ENCODE peak calls at places on chromosome 16, in five cellular contexts. M is activated T-helper 1 cell treated with anti-CD3 and anti-CD28 coated beads, Interleukin-12 subunit alpha, Interleukin-12 subunit beta, Interleukin-2, Interleukin-4 antibody, amounts not matched to agents 30 ng/mL and 10 ng/mL and 1 ng/mL, durations not matched to agents 14 hours and 24 hours and 36 hours; A is renal cortical epithelial cell; G is mesenchymal stem cell; E is adrenal gland. T is an unnamed sample.

GRCh38 chr16:30335598-30336474 is 19.3 kb downstream of the CD2BP2 start:
- DNase-seq in A (peak), E (no peak), G (no peak), M (no peak), T (no peak)

GRCh38 chr16:24070851-24071250 is 185.3 kb upstream of the CACNG3 start:
- DNase-seq in A (no peak), E (peak), G (no peak), M (peak), T (no peak)

GRCh38 chr16:80274576-80275191 is 266.1 kb upstream of the DYNLRB2 start:
- DNase-seq in G (no peak), M (no peak), A (peak), E (no peak), T (peak)

GRCh38 chr16:4290236-4290830 is 17.5 kb upstream of the TFAP4 start:
- DNase-seq in E (peak), G (peak), A (peak), M (no peak), T (peak)

GRCh38 chr16:61295311-61295710 is 740.9 kb downstream of the CDH8 start:
- DNase-seq in G (no peak), E (no peak), M (no peak), A (no peak), T (no peak)

GRCh38 chr16:56950051-56950450 is 11.7 kb upstream of the CETP start:
- DNase-seq in M (no peak), G (no peak), A (no peak), E (no peak), T (no peak)

GRCh38 chr16:27764427-27764826 is 214.5 kb downstream of the KATNIP start:
- DNase-seq in A (no peak), G (no peak), E (no peak), M (no peak), T (no peak)

GRCh38 chr16:23248261-23249194 is 53.6 kb upstream of the SCNN1B start:
- DNase-seq in G (no peak), M (no peak), E (peak), A (no peak), T (no peak)

GRCh38 chr16:56932588-56933265 is 785 bp downstream of the HERPUD1 start:
- DNase-seq in M (peak), G (peak), A (peak), E (peak), T (peak)

GRCh38 chr16:80610489-80611156 is 69.8 kb downstream of the DYNLRB2 start:
- DNase-seq in G (no peak), E (no peak), M (no peak), A (no peak), T (no peak)

GRCh38 chr16:28504707-28505404 is 1.8 kb downstream of the IL27 start:
- DNase-seq in A (peak), G (no peak), E (no peak), M (no peak), T (no peak)

GRCh38 chr16:65148804-65149203 is 26.9 kb upstream of the CDH11 start:
- DNase-seq in E (no peak), M (no peak), A (no peak), G (no peak), T (no peak)

GRCh38 chr16:29977063-29977462 is 3.4 kb downstream of the TAOK2 start:
- DNase-seq in A (no peak), E (no peak), G (no peak), M (no peak), T (no peak)

T was measured in kidney glomerular epithelial cell.